ENCODE peak calls at places on chromosome 1, in ten cellular contexts. U, Q, I, A, X, B, G, R, E and F are unnamed samples.

GRCh38 chr1:35893051-35893879 is 10.3 kb downstream of the AGO1 start:
- DNase-seq in U (no peak), Q (no peak), I (no peak), A (no peak), X (no peak), B (no peak), G (no peak), R (no peak), E (no peak), F (no peak)

GRCh38 chr1:165444897-165445370 is at the start of gene RXRG:
- DNase-seq in U (peak; percentile 6), Q (peak; percentile 12), I (no peak), A (no peak), X (peak; percentile 25), B (no peak), G (no peak), R (no peak), E (peak; percentile 10), F (peak; percentile 13)

GRCh38 chr1:247373721-247374141 is 42.1 kb upstream of the ZNF496 start:
- DNase-seq in U (peak; percentile 50), Q (no peak), I (no peak), A (peak; percentile 66), X (peak; percentile 21), B (no peak), G (no peak), R (no peak), E (peak; percentile 32), F (no peak)

GRCh38 chr1:208880433-208881100 is 636.4 kb upstream of the PLXNA2 start:
- DNase-seq in U (no peak), Q (no peak), I (no peak), A (no peak), X (no peak), B (no peak), G (peak; percentile 76), R (no peak), E (no peak), F (no peak)

GRCh38 chr1:9877962-9878361 is 32.1 kb downstream of the CTNNBIP1 start:
- DNase-seq in U (no peak), Q (peak; percentile 76), I (no peak), A (no peak), X (no peak), B (no peak), G (no peak), R (no peak), E (peak; percentile 89), F (peak; percentile 86)

GRCh38 chr1:11692899-11693590 is 1.5 kb downstream of the DRAXIN start:
- DNase-seq in U (peak; percentile 90), Q (peak; percentile 56), I (peak; percentile 44), A (peak; percentile 88), X (no peak), B (no peak), G (peak; percentile 82), R (peak; percentile 27), E (peak; percentile 70), F (peak; percentile 84)

GRCh38 chr1:180116964-180117763 is 37.5 kb upstream of the QSOX1 start:
- DNase-seq in U (no peak), Q (no peak), I (no peak), A (peak; percentile 64), X (no peak), B (no peak), G (no peak), R (no peak), E (no peak), F (no peak)

GRCh38 chr1:210554382-210554781 is 225.7 kb downstream of the HHAT start:
- DNase-seq in U (no peak), Q (no peak), I (no peak), A (no peak), X (no peak), B (no peak), G (no peak), R (no peak), E (no peak), F (no peak)

DNA sequence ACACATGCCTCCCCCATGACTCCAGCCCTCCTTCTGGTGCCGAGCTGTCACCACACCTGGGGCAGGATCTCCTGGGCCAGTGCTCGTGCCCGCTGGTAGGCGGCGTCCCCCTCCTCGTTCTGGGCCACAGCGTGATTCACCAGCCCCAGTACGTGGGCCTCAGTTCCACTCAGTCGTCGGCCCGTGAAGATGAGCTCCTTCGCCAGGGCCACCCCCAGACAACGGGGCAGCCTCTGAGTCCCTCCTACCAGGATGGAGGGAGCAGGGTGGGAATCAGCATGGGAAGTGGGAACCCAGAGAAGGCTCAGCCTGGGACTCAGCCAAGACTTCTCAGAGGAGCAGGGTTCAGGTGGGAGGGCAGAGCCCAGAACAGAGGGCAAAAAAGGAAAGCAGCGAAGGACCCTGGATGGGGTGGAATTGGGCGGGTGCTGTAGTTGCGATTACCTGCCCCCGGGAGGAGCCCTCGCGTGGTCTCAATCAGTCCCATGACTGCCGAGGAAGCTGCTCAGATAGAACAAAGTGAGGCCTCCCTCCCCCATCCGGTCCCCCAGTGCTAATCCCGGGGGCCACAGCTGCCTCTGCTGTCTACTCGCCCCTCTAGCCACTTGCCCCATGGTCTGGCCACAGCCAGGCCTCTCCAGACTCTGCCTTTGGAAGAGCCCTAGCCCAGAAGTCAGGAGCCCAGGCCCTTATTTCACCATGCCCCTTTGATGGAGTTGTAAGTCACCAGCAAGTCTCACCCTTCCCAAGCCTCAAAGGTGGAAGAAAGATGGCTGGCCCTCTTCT is 16.8 kb downstream of the ECHDC2 start:
- DNase-seq in U (peak; percentile 36), Q (peak; percentile 52), I (no peak), A (peak; percentile 61), X (no peak), B (no peak), G (no peak), R (no peak), E (no peak), F (no peak)
- TF ChIP-seq CTCF in U (peak; percentile 45), Q (peak; percentile 48), I (peak; percentile 48), A (peak; percentile 75), X (peak; percentile 16), B (no peak), G (peak; percentile 34), R (peak; percentile 37), E (peak; percentile 52), F (peak; percentile 40)

GRCh38 chr1:38502772-38503171 is 356.8 kb downstream of the RRAGC start:
- DNase-seq in U (no peak), Q (no peak), I (no peak), A (peak; percentile 7), X (no peak), B (no peak), G (no peak), R (no peak), E (no peak), F (no peak)
- TF ChIP-seq CTCF in U (no peak), Q (no peak), I (no peak), A (no peak), X (no peak), B (no peak), G (peak; percentile 15), R (no peak), E (peak; percentile 12), F (no peak)

GRCh38 chr1:18957532-18958295 is 1.2 kb upstream of the IFFO2 start:
- DNase-seq in U (no peak), Q (peak; percentile 82), I (no peak), A (no peak), X (no peak), B (no peak), G (no peak), R (no peak), E (no peak), F (no peak)

GRCh38 chr1:18955442-18956188 is 861 bp downstream of the IFFO2 start:
- DNase-seq in U (peak; percentile 26), Q (peak; percentile 27), I (no peak), A (peak; percentile 69), X (peak; percentile 63), B (no peak), G (no peak), R (no peak), E (no peak), F (no peak)

GRCh38 chr1:18955116-18955441 is 1.4 kb downstream of the IFFO2 start:
- DNase-seq in U (no peak), Q (no peak), I (no peak), A (peak; percentile 42), X (no peak), B (no peak), G (no peak), R (no peak), E (no peak), F (no peak)

GRCh38 chr1:18956189-18957135 is at the start of gene IFFO2:
- DNase-seq in U (peak; percentile 88), Q (peak; percentile 98), I (peak; percentile 61), A (peak; percentile 85), X (peak; percentile 99), B (peak; percentile 99), G (peak; percentile 69), R (peak; percentile 84), E (peak; percentile 79), F (peak; percentile 76)

GRCh38 chr1:18957136-18957521 is 653 bp upstream of the IFFO2 start:
- DNase-seq in U (no peak), Q (no peak), I (no peak), A (no peak), X (no peak), B (no peak), G (no peak), R (no peak), E (no peak), F (no peak)
- TF ChIP-seq CTCF in U (no peak), Q (no peak), I (no peak), A (no peak), X (no peak), B (no peak), G (no peak), R (no peak), E (no peak), F (no peak)

GRCh38 chr1:225481738-225482137 is 53.9 kb upstream of the LBR start:
- DNase-seq in U (no peak), Q (no peak), I (no peak), A (no peak), X (no peak), B (peak; percentile 87), G (no peak), R (no peak), E (no peak), F (no peak)

GRCh38 chr1:225482489-225482950 is 54.7 kb upstream of the LBR start:
- DNase-seq in U (peak; percentile 15), Q (no peak), I (no peak), A (no peak), X (no peak), B (peak; percentile 89), G (peak; percentile 75), R (no peak), E (no peak), F (no peak)

GRCh38 chr1:225479996-225480720 is 52.3 kb upstream of the LBR start:
- DNase-seq in U (no peak), Q (no peak), I (no peak), A (no peak), X (no peak), B (no peak), G (no peak), R (no peak), E (no peak), F (no peak)

GRCh38 chr1:225479341-225479740 is 51.5 kb upstream of the LBR start:
- DNase-seq in U (no peak), Q (no peak), I (no peak), A (no peak), X (no peak), B (no peak), G (no peak), R (no peak), E (no peak), F (no peak)

DNA sequence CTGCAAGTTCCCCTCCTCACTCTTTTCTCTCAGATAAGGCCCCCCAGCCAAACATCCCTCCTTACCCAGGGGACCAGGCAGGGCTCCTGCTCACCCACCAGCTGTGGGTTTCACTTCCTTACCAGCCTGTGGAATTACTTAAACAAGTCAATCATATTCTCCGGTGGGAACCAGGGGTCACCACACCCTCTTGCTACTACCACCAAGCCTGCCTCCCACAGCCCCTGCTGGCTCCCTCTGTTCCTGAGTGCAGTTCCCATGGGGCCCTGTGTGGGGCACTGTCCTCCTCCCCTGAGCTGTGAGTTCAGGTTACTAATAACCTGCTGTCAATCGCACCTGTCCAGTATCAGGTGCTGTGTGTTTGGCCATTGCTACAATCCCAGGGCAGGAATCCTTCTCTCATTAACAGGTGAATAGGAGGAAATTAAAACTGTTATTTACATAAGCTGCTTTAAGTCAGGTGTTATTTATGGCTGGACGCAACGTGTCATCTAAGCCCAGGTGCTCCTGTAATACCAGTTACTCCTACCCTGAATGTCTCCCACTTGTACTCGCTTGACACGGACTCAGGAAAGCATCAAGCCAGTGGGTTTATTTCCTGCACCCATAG is 53.1 kb upstream of the LBR start:
- DNase-seq in U (peak; percentile 30), Q (peak; percentile 89), I (no peak), A (peak; percentile 70), X (peak; percentile 74), B (peak; percentile 90), G (no peak), R (no peak), E (peak; percentile 22), F (peak; percentile 44)
- TF ChIP-seq CTCF in U (peak; percentile 86), Q (peak; percentile 96), I (peak; percentile 74), A (peak; percentile 83), X (peak; percentile 77), B (peak; percentile 67), G (peak; percentile 60), R (peak; percentile 62), E (peak; percentile 90), F (peak; percentile 91)